ENCODE peak calls at places on chromosome 12, in five cellular contexts. U, J, F, P and I are unnamed samples.

GRCh38 chr12:49489720-49490119 is 49.1 kb upstream of the KCNH3 start:
- DNase-seq in J (no peak), F (no peak), U (peak), P (peak), I (no peak)

GRCh38 chr12:75820848-75821578 is 210.6 kb downstream of the PHLDA1 start:
- DNase-seq in P (peak), J (no peak), U (peak), F (no peak), I (no peak)

GRCh38 chr12:104122298-104122697 is 15.7 kb downstream of the NFYB start:
- DNase-seq in P (no peak), J (no peak), F (no peak), U (no peak), I (no peak)

GRCh38 chr12:44227601-44228000 is 391.7 kb downstream of the TMEM117 start:
- DNase-seq in U (no peak), J (no peak), F (no peak), P (no peak), I (no peak)

GRCh38 chr12:112122823-112123690 is 2.3 kb upstream of the TRAFD1 start:
- DNase-seq in P (no peak), J (no peak), U (peak), F (no peak), I (no peak)

GRCh38 chr12:27521066-27521465 is 2.9 kb upstream of the PPFIBP1 start:
- DNase-seq in J (no peak), U (peak), F (no peak), P (no peak), I (no peak)

GRCh38 chr12:104471336-104471735 is 14.6 kb downstream of the CHST11 start:
- DNase-seq in P (no peak), F (no peak), J (no peak), U (no peak), I (no peak)

GRCh38 chr12:79441534-79441933 is 249.2 kb downstream of the PAWR start:
- DNase-seq in P (no peak), F (no peak), J (no peak), U (no peak), I (no peak)

GRCh38 chr12:109422251-109422650 is 54.8 kb downstream of the KCTD10 start:
- DNase-seq in J (no peak), U (no peak), P (no peak), F (no peak), I (no peak)

GRCh38 chr12:53452159-53453077 is 516 bp downstream of the PCBP2 start:
- DNase-seq in J (peak), U (peak), P (peak), F (peak), I (peak)
- TF ChIP-seq CTCF in J (peak), U (no peak), P (peak), F (no peak), I (no peak)

GRCh38 chr12:115873416-115874082 is 403.9 kb downstream of the MED13L start:
- DNase-seq in J (no peak), P (no peak), F (no peak), U (no peak), I (no peak)
- TF ChIP-seq CTCF in J (no peak), P (no peak), F (no peak), U (no peak), I (no peak)

GRCh38 chr12:93380480-93381121 is 2.9 kb downstream of the NUDT4 start:
- DNase-seq in F (no peak), U (peak), J (no peak), P (no peak), I (no peak)
- TF ChIP-seq CTCF in F (no peak), U (peak), J (peak), P (peak), I (peak)

GRCh38 chr12:96902076-96902475 is 5.0 kb upstream of the NEDD1 start:
- DNase-seq in P (no peak), U (no peak), J (no peak), F (no peak), I (no peak)
- TF ChIP-seq CTCF in P (no peak), U (no peak), J (no peak), F (peak), I (peak)

DNA sequence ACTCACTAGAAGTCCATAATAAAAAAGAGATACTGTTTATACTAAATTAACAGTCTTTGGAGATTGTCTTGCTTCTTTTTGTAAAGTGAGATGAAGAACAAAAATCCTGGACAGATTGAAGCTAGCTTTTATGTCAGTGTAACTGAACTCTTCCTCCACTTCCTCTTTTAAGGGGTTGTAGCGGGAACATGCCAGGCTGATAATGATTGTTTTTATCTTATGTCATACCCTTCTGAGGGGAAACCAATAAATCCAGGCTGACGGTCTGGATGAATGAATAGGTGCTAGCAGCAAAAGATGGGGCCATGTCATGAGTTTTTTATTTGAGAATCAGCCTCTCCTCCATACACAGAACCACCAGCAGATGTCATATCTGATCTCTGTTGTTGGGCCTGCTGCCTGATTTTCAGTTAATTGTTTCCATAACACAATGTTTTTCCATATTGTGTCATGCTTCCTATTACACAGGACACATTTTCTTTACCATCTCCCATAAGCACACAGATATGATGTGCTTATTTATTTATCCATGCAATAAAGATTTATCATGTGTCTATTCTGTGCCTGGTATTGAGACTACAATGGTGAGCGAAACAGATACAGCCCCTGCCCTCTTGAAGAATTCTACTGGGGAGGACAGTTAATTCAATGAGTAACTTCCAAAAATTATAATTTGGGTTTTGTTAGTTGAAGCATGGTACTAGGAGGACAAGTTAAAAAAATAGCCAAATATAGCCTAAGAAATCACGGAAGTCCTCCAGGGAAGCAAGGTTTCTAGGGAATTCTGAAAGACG is 33.5 kb upstream of the CRY1 start:
- DNase-seq in J (no peak), U (peak), F (no peak), P (no peak), I (no peak)
- TF ChIP-seq CTCF in J (peak), U (peak), F (no peak), P (peak), I (peak)

DNA sequence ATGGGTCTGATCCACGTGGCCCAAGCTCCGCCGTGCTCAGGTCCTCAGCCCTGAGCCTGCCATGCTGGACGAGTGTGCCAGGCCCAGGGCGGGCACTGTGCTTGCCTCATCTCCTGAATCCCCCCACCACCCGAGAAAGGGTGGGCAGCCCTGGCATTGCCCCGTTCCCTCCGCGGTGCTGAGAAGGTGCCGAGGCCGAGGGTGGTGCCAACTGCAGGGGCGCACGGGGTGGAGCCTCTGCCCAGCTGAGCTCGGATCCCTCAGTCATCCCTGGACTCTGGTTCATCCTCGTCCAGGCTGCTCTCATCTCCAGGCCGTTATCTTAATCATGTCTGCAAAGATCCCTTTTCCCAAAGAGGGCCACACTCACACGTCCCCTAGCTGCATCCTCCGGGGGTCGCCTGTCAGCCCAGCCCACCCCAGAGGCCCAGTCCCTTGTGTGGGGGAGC is 60.6 kb downstream of the NOC4L start:
- DNase-seq in P (no peak), J (no peak), U (no peak), F (no peak), I (no peak)
- TF ChIP-seq CTCF in P (no peak), J (no peak), U (no peak), F (no peak), I (no peak)

DNA sequence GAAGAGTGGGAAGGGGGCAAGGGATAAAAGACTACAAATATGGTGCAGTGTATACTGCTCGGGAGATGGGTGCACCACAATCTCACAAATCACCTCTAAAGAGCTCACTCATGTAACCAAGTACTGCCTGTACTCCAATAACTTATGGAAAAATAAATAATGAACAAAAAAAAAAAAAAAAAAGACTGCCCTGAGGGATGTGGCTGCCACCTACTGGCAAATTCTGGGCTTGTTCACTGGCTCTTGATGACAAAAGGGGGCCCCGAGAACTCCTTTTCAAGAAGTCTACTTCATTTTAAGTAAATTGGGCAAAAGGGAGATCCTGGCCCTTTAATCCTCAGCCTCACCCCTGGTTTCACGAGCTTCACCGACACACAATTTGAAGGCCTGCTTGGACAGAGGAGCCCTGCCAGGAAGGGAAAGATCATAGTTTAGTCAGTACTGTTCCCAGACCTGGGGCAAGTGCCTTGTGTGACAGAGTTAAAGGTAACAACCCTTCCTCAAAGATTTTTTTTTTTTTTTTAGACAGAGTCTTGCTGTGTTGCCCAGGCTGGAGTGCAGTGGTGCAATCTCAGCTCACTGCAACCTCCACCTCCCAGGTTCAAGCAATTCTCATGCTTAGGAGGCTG is 26.1 kb upstream of the STAC3 start:
- DNase-seq in U (peak), J (no peak), F (no peak), P (no peak), I (no peak)
- TF ChIP-seq CTCF in U (peak), J (peak), F (no peak), P (peak), I (peak)

GRCh38 chr12:6866163-6866919 is 990 bp upstream of the TPI1 start:
- DNase-seq in U (no peak), P (no peak), F (no peak), J (no peak), I (no peak)

GRCh38 chr12:6869049-6870021 is 2.0 kb downstream of the TPI1 start:
- DNase-seq in J (peak), P (peak), U (peak), F (peak), I (peak)

GRCh38 chr12:6868211-6869048 is 1.1 kb downstream of the TPI1 start:
- DNase-seq in U (no peak), F (no peak), J (no peak), P (no peak), I (no peak)

GRCh38 chr12:6866920-6867406 is 368 bp upstream of the TPI1 start:
- DNase-seq in J (no peak), U (no peak), P (no peak), F (no peak), I (no peak)

DNA sequence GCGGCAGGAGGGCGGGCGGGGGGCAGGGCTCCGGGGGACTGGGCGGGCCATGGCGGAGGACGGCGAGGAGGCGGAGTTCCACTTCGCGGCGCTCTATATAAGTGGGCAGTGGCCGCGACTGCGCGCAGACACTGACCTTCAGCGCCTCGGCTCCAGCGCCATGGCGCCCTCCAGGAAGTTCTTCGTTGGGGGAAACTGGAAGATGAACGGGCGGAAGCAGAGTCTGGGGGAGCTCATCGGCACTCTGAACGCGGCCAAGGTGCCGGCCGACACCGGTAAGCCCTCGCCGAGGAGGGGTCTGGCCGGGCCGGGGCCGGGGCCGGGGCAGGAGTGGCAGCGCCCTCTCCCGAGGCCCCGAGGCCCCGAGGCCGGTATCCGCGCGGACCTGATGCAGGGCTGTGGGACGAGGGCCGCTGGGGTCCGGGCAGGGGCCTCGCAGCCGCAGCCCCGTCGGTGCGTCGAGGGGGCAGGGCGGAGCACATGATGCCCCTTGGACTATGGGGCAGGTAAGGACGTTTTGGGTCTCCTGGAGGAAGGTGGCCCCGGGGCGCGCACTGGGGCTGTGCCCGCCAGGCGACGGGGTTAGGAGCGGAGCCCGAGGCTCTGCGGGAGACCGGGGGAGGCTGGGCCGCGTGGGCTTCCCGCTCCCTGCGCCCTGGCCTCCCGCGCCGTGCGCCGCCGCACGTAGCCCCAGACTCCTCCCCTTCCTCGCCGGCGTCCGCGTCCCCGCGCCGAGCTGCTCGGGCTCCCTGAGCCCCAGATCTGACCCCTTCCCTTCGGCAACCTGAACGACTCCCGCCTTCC is at the start of gene TPI1:
- DNase-seq in F (peak), J (peak), P (peak), U (peak), I (peak)
- TF ChIP-seq CTCF in F (no peak), J (no peak), P (no peak), U (no peak), I (no peak)